ENCODE peak calls at places on chromosomes 11 and 22, in seven cellular contexts. Y, F, Q, J, K, E and M are unnamed samples.

GRCh38 chr11:57477507-57478189 is 17.3 kb downstream of the RTN4RL2 start:
- DNase-seq in Y (no peak), F (no peak), Q (no peak), J (no peak), K (no peak), E (no peak), M (no peak)

GRCh38 chr11:7513210-7514098 is at the start of gene PPFIBP2:
- DNase-seq in Y (peak; percentile 82), F (no peak), Q (peak; percentile 60), J (peak; percentile 96), K (peak; percentile 89), E (peak; percentile 72), M (peak; percentile 93)

GRCh38 chr11:111105566-111105965 is 140.0 kb upstream of the POU2AF2 start:
- DNase-seq in Y (no peak), F (no peak), Q (no peak), J (no peak), K (no peak), E (no peak), M (no peak)

GRCh38 chr11:1847941-1848639 is 4.8 kb upstream of the LSP1 start:
- DNase-seq in Y (no peak), F (no peak), Q (no peak), J (no peak), K (no peak), E (no peak), M (no peak)

GRCh38 chr11:80462211-80462610 is 1021.4 kb upstream of the TENM4 start:
- DNase-seq in Y (no peak), F (no peak), Q (no peak), J (no peak), K (no peak), E (no peak), M (no peak)

GRCh38 chr11:45413156-45413833 is 127.2 kb upstream of the SYT13 start:
- DNase-seq in Y (no peak), F (no peak), Q (no peak), J (no peak), K (no peak), E (no peak), M (no peak)

GRCh38 chr22:33570110-33570509 is 350.2 kb downstream of the LARGE1 start:
- DNase-seq in Y (no peak), F (no peak), Q (no peak), J (no peak), K (no peak), E (no peak), M (no peak)

GRCh38 chr22:37165940-37166674 is 16.4 kb upstream of the IL2RB start:
- DNase-seq in Y (no peak), F (no peak), Q (no peak), J (no peak), K (no peak), E (no peak), M (no peak)

GRCh38 chr11:87224486-87224885 is 186.8 kb downstream of the TMEM135 start:
- DNase-seq in Y (no peak), F (no peak), Q (no peak), J (no peak), K (no peak), E (no peak), M (no peak)